ENCODE peak calls at places on chromosomes 16 and 17, in nine cellular contexts. P, R, L, F, D, J, M, N and X are unnamed samples.

GRCh38 chr17:79811036-79811887 is 14.4 kb upstream of the CBX8 start:
- DNase-seq in R (peak; percentile 37), N (no peak), P (no peak), D (no peak), L (no peak), J (no peak), F (no peak), M (peak; percentile 85), X (no peak)

GRCh38 chr17:77723071-77723908 is 235.2 kb upstream of the TNRC6C start:
- DNase-seq in L (no peak), P (no peak), D (no peak), J (no peak), R (no peak), F (peak; percentile 38), M (peak; percentile 41), N (no peak), X (no peak)

GRCh38 chr17:17525331-17525730 is 29.1 kb upstream of the RASD1 start:
- DNase-seq in F (no peak), D (no peak), L (no peak), R (no peak), J (no peak), P (no peak), N (no peak), M (no peak), X (peak; percentile 33)

GRCh38 chr17:42422412-42422957 is 571 bp downstream of the CAVIN1 start:
- DNase-seq in L (no peak), R (no peak), M (peak; percentile 89), J (no peak), N (no peak), F (no peak), P (no peak), D (peak; percentile 33), X (peak; percentile 51)

GRCh38 chr17:74295625-74296547 is 21.9 kb downstream of the DNAI2 start:
- DNase-seq in F (peak; percentile 36), L (no peak), M (no peak), D (no peak), J (no peak), R (no peak), N (no peak), P (no peak), X (no peak)

GRCh38 chr16:30004811-30005242 is 6.0 kb downstream of the DOC2A start:
- DNase-seq in J (no peak), P (no peak), L (no peak), D (no peak), R (no peak), F (no peak), N (no peak), M (no peak), X (no peak)

GRCh38 chr16:73086108-73086507 is 38.2 kb upstream of the ZFHX3 start:
- DNase-seq in F (no peak), P (no peak), M (no peak), J (no peak), R (no peak), L (no peak), N (no peak), D (no peak), X (no peak)

GRCh38 chr16:60413969-60414368 is 1622.3 kb downstream of the CDH8 start:
- DNase-seq in F (no peak), R (no peak), N (no peak), L (no peak), D (no peak), P (no peak), J (no peak), M (no peak), X (no peak)

GRCh38 chr17:2980211-2980903 is 83.0 kb downstream of the OR1D5 start:
- DNase-seq in J (no peak), R (no peak), P (no peak), F (no peak), L (no peak), N (no peak), D (no peak), M (no peak), X (no peak)

GRCh38 chr16:54277845-54278703 is 8.5 kb downstream of the IRX3 start:
- DNase-seq in F (no peak), N (no peak), P (no peak), L (no peak), M (peak; percentile 53), D (no peak), R (no peak), J (peak; percentile 57), X (no peak)

GRCh38 chr16:14015017-14015416 is 56.1 kb upstream of the MRTFB start:
- DNase-seq in P (no peak), R (no peak), N (no peak), M (peak; percentile 2), D (no peak), F (no peak), L (no peak), J (no peak), X (no peak)

GRCh38 chr17:41682611-41683010 is 6.1 kb upstream of the EIF1 start:
- DNase-seq in N (no peak), R (no peak), P (no peak), F (no peak), D (no peak), M (peak; percentile 37), L (no peak), J (no peak), X (no peak)

GRCh38 chr17:72693147-72693878 is 399.2 kb downstream of the SLC39A11 start:
- DNase-seq in R (no peak), F (no peak), L (no peak), D (no peak), M (no peak), N (no peak), J (no peak), P (no peak), X (no peak)

GRCh38 chr16:1474047-1474446 is 781 bp downstream of the CLCN7 start:
- DNase-seq in F (no peak), N (no peak), R (no peak), J (no peak), D (no peak), P (no peak), L (no peak), M (no peak), X (no peak)

GRCh38 chr16:56115817-56116576 is 75.3 kb upstream of the GNAO1 start:
- DNase-seq in R (no peak), N (no peak), P (no peak), L (no peak), F (no peak), M (no peak), D (no peak), J (no peak), X (no peak)

GRCh38 chr16:84026601-84027000 is 16.0 kb downstream of the SLC38A8 start:
- DNase-seq in F (no peak), R (no peak), D (no peak), P (no peak), L (no peak), N (no peak), J (no peak), M (peak; percentile 50), X (no peak)

GRCh38 chr16:11972128-11972527 is 4.4 kb upstream of the SNX29 start:
- DNase-seq in D (peak; percentile 16), F (no peak), R (no peak), P (no peak), L (no peak), N (no peak), M (peak; percentile 67), J (no peak), X (no peak)

GRCh38 chr17:74332017-74332650 is 6.1 kb downstream of the KIF19 start:
- DNase-seq in J (no peak), N (no peak), D (no peak), R (no peak), F (no peak), P (no peak), M (no peak), L (no peak), X (no peak)

GRCh38 chr17:78746263-78746948 is 35.7 kb downstream of the CYTH1 start:
- DNase-seq in N (no peak), L (no peak), R (no peak), P (no peak), F (no peak), D (no peak), M (no peak), J (no peak), X (no peak)

GRCh38 chr17:78745407-78746088 is 36.5 kb downstream of the CYTH1 start:
- DNase-seq in N (no peak), P (no peak), D (peak; percentile 45), M (peak; percentile 71), J (no peak), F (no peak), L (no peak), R (no peak), X (no peak)

GRCh38 chr17:78739331-78739853 is 42.7 kb downstream of the CYTH1 start:
- DNase-seq in P (no peak), R (no peak), L (no peak), M (no peak), D (no peak), N (no peak), J (no peak), F (no peak), X (no peak)

GRCh38 chr17:78741644-78742284 is 40.3 kb downstream of the CYTH1 start:
- DNase-seq in P (no peak), F (no peak), J (no peak), R (no peak), N (no peak), M (no peak), L (no peak), D (no peak), X (no peak)

DNA sequence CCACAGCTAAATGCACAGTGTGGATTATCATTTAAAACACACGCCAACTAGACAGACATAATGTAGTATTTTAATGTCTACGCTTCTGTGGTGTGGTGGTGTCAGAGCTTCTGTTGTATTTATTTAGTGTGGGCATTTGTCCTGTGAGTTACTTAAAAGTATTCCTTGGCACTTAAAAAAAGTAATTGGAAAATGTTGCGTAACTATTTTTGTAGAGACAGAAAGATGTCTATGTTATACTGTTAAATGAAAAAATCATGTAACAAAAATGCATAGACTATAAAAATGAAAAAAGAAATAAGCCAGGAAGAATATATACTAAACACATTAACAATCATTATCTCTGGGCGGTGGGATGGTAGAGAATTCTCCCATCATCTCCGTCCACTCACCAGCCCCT is 39.2 kb downstream of the CYTH1 start:
- DNase-seq in L (no peak), F (no peak), D (no peak), N (no peak), J (no peak), P (no peak), R (no peak), M (no peak), X (no peak)
- H3K4me1 ChIP-seq in L (peaks cover 14% of the 10 kb centered on the region), F (peaks cover 87% of the 10 kb centered on the region), D (peaks cover 30% of the 10 kb centered on the region), N (peaks cover 3% of the 10 kb centered on the region), J (peaks cover 14% of the 10 kb centered on the region), P (no peaks in the 10 kb centered on the region), R (peaks cover 10% of the 10 kb centered on the region), M (peaks cover 3% of the 10 kb centered on the region), X (no peaks in the 10 kb centered on the region)

GRCh38 chr17:30292490-30292858 is 730 bp upstream of the BLMH start:
- DNase-seq in M (no peak), J (no peak), D (no peak), F (no peak), L (no peak), N (no peak), P (no peak), R (no peak), X (no peak)
- H3K4me3 ChIP-seq in M (peak overlapping the region; percentile 82), J (no peak overlapping the region), D (no peak overlapping the region), F (peak overlapping the region; percentile 99), L (peak overlapping the region; percentile 77), N (peak overlapping the region; percentile 67), P (peak overlapping the region; percentile 74), R (peak overlapping the region; percentile 98), X (peak overlapping the region; percentile 81)

GRCh38 chr17:1871743-1872142 is 41.9 kb downstream of the RPA1 start:
- DNase-seq in P (no peak), D (no peak), M (no peak), R (no peak), L (no peak), F (no peak), J (no peak), N (no peak), X (no peak)
- H3K36me3 ChIP-seq in P (peaks cover 17% of the 10 kb centered on the region), D (no peaks in the 10 kb centered on the region), M (peaks cover 69% of the 10 kb centered on the region), R (no peaks in the 10 kb centered on the region), L (peaks cover 8% of the 10 kb centered on the region), F (peaks cover 62% of the 10 kb centered on the region), J (peaks cover 9% of the 10 kb centered on the region), N (peaks cover 6% of the 10 kb centered on the region), X (peaks cover 2% of the 10 kb centered on the region)

GRCh38 chr16:58842156-58842555 is 108.0 kb upstream of the GOT2 start:
- DNase-seq in N (no peak), P (no peak), R (no peak), F (no peak), M (no peak), D (no peak), J (no peak), L (no peak), X (no peak)
- H3K4me1 ChIP-seq in N (no peaks in the 10 kb centered on the region), P (no peaks in the 10 kb centered on the region), R (no peaks in the 10 kb centered on the region), F (no peaks in the 10 kb centered on the region), M (no peaks in the 10 kb centered on the region), D (no peaks in the 10 kb centered on the region), J (no peaks in the 10 kb centered on the region), L (no peaks in the 10 kb centered on the region), X (no peaks in the 10 kb centered on the region)